ENCODE peak calls at places on chromosomes 13 and 19, in seven cellular contexts. One of them, this sample, is unnamed.

GRCh38 chr13:105446197-105446596 is 1089.3 kb downstream of the EFNB2 start:
- DNase-seq in fibroblast of pulmonary artery: no peak
- DNase-seq in hepatocyte: no peak
- DNase-seq in tibial artery: no peak
- DNase-seq in ascending aorta: peak; percentile 64
- DNase-seq in testis: no peak
- DNase-seq in endothelial cell of umbilical vein: no peak
- DNase-seq in this sample: no peak

GRCh38 chr13:73335226-73335625 is 276.4 kb downstream of the KLF5 start:
- DNase-seq in fibroblast of pulmonary artery: peak; percentile 58
- DNase-seq in hepatocyte: no peak
- DNase-seq in tibial artery: no peak
- DNase-seq in ascending aorta: no peak
- DNase-seq in testis: no peak
- DNase-seq in endothelial cell of umbilical vein: peak; percentile 57
- DNase-seq in this sample: no peak

GRCh38 chr19:1558552-1558951 is 9.6 kb downstream of the MEX3D start:
- DNase-seq in fibroblast of pulmonary artery: no peak
- DNase-seq in hepatocyte: no peak
- DNase-seq in tibial artery: no peak
- DNase-seq in ascending aorta: no peak
- DNase-seq in testis: no peak
- DNase-seq in endothelial cell of umbilical vein: no peak
- DNase-seq in this sample: no peak

GRCh38 chr19:14347999-14348889 is 33.0 kb upstream of the ADGRE5 start:
- DNase-seq in fibroblast of pulmonary artery: peak; percentile 59
- DNase-seq in hepatocyte: peak; percentile 77
- DNase-seq in tibial artery: peak; percentile 31
- DNase-seq in ascending aorta: peak; percentile 77
- DNase-seq in testis: peak; percentile 69
- DNase-seq in endothelial cell of umbilical vein: peak; percentile 37
- DNase-seq in this sample: peak; percentile 89

GRCh38 chr13:89784161-89784809 is 1563.2 kb upstream of the MIR17HG start:
- DNase-seq in fibroblast of pulmonary artery: no peak
- DNase-seq in hepatocyte: no peak
- DNase-seq in tibial artery: no peak
- DNase-seq in ascending aorta: no peak
- DNase-seq in testis: no peak
- DNase-seq in endothelial cell of umbilical vein: no peak
- DNase-seq in this sample: no peak

GRCh38 chr13:89474432-89474831 is 1803.3 kb downstream of the SLITRK5 start:
- DNase-seq in fibroblast of pulmonary artery: no peak
- DNase-seq in hepatocyte: no peak
- DNase-seq in tibial artery: no peak
- DNase-seq in ascending aorta: no peak
- DNase-seq in testis: no peak
- DNase-seq in endothelial cell of umbilical vein: no peak
- DNase-seq in this sample: no peak

GRCh38 chr19:14434543-14435319 is 1.6 kb downstream of the PKN1 start:
- DNase-seq in fibroblast of pulmonary artery: peak; percentile 82
- DNase-seq in hepatocyte: peak; percentile 86
- DNase-seq in tibial artery: peak; percentile 81
- DNase-seq in ascending aorta: peak; percentile 88
- DNase-seq in testis: peak; percentile 51
- DNase-seq in endothelial cell of umbilical vein: peak; percentile 77
- DNase-seq in this sample: no peak

GRCh38 chr19:7679017-7679720 is 1.5 kb upstream of the TRAPPC5 start:
- DNase-seq in fibroblast of pulmonary artery: no peak
- DNase-seq in hepatocyte: no peak
- DNase-seq in tibial artery: no peak
- DNase-seq in ascending aorta: no peak
- DNase-seq in testis: peak; percentile 33
- DNase-seq in endothelial cell of umbilical vein: no peak
- DNase-seq in this sample: peak; percentile 79

GRCh38 chr13:64529874-64530485 is 2700.2 kb downstream of the PCDH9 start:
- DNase-seq in fibroblast of pulmonary artery: peak; percentile 26
- DNase-seq in hepatocyte: peak; percentile 7
- DNase-seq in tibial artery: no peak
- DNase-seq in ascending aorta: no peak
- DNase-seq in testis: no peak
- DNase-seq in endothelial cell of umbilical vein: no peak
- DNase-seq in this sample: peak; percentile 7

GRCh38 chr13:75196112-75196855 is 285.7 kb downstream of the TBC1D4 start:
- DNase-seq in fibroblast of pulmonary artery: peak; percentile 77
- DNase-seq in hepatocyte: no peak
- DNase-seq in tibial artery: no peak
- DNase-seq in ascending aorta: no peak
- DNase-seq in testis: no peak
- DNase-seq in endothelial cell of umbilical vein: no peak
- DNase-seq in this sample: no peak

DNA sequence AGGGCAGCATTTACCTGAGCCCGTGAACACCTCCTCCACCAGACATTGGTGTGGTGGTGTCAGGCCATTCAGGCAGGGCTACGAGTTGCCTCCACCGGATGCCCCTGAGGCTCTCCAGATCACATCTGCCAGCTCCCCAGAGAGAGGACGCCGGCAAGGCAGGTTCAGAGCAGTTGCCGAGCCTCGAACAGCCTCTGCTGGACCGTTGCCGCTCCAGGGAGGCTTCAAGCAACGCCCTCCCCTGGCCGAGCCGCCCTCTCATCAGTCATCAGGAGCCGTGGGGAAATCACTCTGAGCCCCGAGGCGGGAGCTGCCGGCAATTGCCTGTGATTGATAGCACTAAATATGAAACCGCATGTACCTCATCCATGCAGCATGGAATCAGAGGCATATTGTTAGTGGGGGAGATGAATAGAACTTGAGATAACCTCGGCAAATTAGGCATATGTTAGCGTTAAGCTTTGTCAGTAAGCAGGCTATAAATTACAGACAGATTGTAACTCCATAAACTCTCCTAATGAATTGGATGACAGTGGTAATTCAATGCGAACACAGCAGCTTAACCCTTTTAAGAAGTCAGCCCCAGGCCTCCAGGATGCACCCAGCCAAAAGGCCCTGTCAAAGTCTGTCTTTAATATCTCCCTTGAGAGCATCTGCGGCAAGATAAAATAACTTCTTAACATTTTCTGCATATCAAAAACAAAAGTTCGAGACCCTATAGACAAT is 29.8 kb upstream of the SPACA7 start:
- DNase-seq in fibroblast of pulmonary artery: no peak
- DNase-seq in hepatocyte: peak; percentile 18
- DNase-seq in tibial artery: no peak
- DNase-seq in ascending aorta: no peak
- DNase-seq in testis: no peak
- DNase-seq in endothelial cell of umbilical vein: no peak
- DNase-seq in this sample: no peak
- TF ChIP-seq CTCF in fibroblast of pulmonary artery: no peak
- TF ChIP-seq CTCF in hepatocyte: no peak
- TF ChIP-seq CTCF in tibial artery: no peak
- TF ChIP-seq CTCF in ascending aorta: no peak
- TF ChIP-seq CTCF in testis: no peak
- TF ChIP-seq CTCF in endothelial cell of umbilical vein: no peak
- TF ChIP-seq CTCF in this sample: no peak

DNA sequence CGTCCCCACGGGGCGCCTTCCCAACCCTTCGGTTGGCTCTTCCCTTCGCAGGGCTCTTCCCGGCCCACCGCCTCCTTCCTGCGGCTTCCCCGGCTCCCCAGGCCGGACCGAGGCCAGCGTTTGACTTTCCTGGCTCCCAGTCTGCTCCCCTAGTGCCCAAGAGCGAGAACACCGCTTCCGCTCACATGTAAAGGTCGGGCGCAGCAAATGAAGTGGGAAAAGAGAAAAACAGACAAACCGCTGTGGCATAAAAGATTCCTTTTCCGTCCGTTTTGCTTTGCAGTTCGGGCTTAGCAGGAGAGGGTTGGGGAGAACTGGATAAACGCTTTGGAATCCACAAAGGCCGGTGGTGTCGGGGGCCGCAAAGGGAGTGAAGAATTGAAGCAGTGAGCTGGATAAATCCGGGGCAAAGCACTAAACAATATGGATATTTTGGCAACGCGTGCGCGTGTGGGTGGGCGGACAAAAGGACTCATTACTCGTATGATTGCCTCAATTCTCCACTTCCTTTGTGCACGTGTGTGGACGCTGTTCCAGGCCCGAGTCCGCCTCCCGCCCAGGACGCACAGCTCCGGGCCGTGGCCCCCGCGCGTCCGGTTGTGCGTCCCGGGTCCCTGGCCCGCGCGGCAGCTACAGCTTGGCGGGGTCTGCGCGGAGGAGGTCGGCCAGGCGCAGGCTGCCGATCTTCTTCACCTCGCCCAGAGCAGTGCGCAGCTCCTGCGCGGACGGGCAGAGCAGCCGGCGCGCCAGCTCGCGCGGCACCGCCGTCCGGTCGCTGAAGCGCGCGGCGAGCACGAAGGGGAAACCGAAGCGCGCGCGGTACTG is 8.6 kb upstream of the CDX2 start:
- DNase-seq in fibroblast of pulmonary artery: peak; percentile 13
- DNase-seq in hepatocyte: no peak
- DNase-seq in tibial artery: no peak
- DNase-seq in ascending aorta: no peak
- DNase-seq in testis: no peak
- DNase-seq in endothelial cell of umbilical vein: no peak
- DNase-seq in this sample: no peak
- TF ChIP-seq CTCF in fibroblast of pulmonary artery: no peak
- TF ChIP-seq CTCF in hepatocyte: no peak
- TF ChIP-seq CTCF in tibial artery: no peak
- TF ChIP-seq CTCF in ascending aorta: no peak
- TF ChIP-seq CTCF in testis: no peak
- TF ChIP-seq CTCF in endothelial cell of umbilical vein: no peak
- TF ChIP-seq CTCF in this sample: no peak

DNA sequence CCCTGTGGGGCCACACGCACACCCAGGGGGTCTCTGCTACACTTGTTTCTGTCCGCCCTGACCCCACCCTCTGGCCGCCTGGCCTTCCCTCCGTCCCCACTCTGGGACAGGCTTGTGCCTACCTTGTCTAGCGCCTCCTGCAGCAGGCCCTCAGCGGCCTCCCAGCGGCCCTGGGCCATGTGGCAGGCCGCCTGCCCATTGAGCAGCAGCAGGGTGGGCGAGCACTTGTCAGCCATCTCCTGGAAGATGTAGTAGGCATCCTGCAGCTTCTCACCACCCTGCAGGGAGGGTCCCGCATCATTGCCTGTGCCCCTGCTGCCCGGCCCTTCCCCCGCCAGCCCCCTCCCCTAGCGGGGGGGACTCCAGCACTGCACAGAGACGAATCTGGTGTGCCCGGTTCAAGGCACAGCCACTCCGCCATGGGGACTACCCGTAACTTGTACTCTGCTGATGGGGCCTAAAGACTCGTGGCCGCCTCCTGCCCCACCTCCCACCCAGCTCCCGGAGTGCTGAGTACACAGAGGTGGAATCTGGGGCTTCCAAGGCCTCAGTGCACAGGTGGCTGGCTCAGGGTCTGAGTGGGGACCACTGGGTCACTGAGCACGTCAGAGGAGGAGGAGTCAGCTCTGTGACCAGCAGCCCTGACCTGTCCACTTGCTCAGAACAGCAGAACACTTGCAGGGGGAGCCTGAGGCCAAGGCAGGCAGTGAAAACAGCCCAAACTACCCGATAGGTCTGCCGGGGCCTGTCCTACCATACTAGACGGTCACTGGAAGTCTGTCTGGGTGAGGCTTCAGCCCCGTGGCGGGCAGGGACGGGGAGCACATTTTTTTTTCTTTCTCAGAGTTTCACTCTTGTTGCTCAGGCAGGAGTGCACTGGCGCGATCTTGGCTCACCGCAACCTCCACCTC is 7.4 kb upstream of the CERS1 start:
- DNase-seq in fibroblast of pulmonary artery: no peak
- DNase-seq in hepatocyte: no peak
- DNase-seq in tibial artery: no peak
- DNase-seq in ascending aorta: no peak
- DNase-seq in testis: no peak
- DNase-seq in endothelial cell of umbilical vein: no peak
- DNase-seq in this sample: no peak
- TF ChIP-seq CTCF in fibroblast of pulmonary artery: no peak
- TF ChIP-seq CTCF in hepatocyte: no peak
- TF ChIP-seq CTCF in tibial artery: no peak
- TF ChIP-seq CTCF in ascending aorta: no peak
- TF ChIP-seq CTCF in testis: no peak
- TF ChIP-seq CTCF in endothelial cell of umbilical vein: no peak
- TF ChIP-seq CTCF in this sample: no peak

DNA sequence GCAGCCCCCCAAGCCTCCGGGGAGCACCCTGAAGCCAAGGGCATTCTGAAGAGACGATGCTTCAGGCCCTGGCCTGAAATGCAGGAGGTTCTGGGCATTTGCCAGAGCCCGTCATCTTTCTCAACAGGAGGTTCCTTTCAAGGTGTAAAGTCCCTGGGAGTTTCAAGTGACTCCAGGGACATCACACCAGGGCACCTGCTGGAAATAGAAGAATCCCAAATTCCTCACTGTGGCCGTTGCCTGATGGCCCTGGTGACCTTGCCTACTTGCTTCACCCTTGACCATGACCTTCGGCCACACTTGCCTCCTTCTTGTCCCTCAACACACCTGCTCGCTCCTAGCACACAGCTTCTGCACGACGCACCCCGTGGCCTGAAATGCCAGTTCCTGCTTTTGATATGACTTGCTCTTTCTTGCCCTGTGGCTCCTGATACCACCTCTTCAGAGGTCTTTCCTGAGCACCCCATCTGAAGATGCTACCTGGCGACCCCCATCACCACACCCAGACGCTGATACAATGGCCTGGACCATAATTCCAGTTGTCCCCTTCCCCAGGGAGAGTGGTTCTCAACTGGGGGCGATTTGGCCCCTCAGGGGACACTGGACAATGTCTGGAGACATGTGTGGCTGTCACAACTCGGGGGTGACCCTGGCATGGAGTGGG is 3.5 kb downstream of the DPP9 start:
- DNase-seq in fibroblast of pulmonary artery: no peak
- DNase-seq in hepatocyte: no peak
- DNase-seq in tibial artery: no peak
- DNase-seq in ascending aorta: no peak
- DNase-seq in testis: no peak
- DNase-seq in endothelial cell of umbilical vein: no peak
- DNase-seq in this sample: no peak
- TF ChIP-seq CTCF in fibroblast of pulmonary artery: no peak
- TF ChIP-seq CTCF in hepatocyte: no peak
- TF ChIP-seq CTCF in tibial artery: no peak
- TF ChIP-seq CTCF in ascending aorta: no peak
- TF ChIP-seq CTCF in testis: no peak
- TF ChIP-seq CTCF in endothelial cell of umbilical vein: no peak
- TF ChIP-seq CTCF in this sample: no peak